ENCODE peak calls at places on chromosomes 3 and 15, in seven cellular contexts. B is heart left ventricle, A is tibial artery, O is astrocyte, U is pancreas, Z is sigmoid colon, J is AG09309. F is an unnamed sample.

GRCh38 chr3:105965384-105965783 is 96.6 kb upstream of the CBLB start:
- DNase-seq in B (no peak), A (no peak), J (peak; percentile 59), O (peak; percentile 85), U (no peak), Z (no peak), F (peak; percentile 84)

GRCh38 chr3:111592143-111592542 is 3.0 kb downstream of the ZBED2 start:
- DNase-seq in O (peak; percentile 39), Z (no peak), A (no peak), B (no peak), J (no peak), U (no peak), F (no peak)

GRCh38 chr3:53223025-53223424 is 32.8 kb downstream of the TKT start:
- DNase-seq in U (no peak), Z (no peak), O (no peak), A (no peak), B (no peak), J (no peak), F (no peak)

GRCh38 chr15:62050118-62050517 is 10.1 kb downstream of the VPS13C start:
- DNase-seq in O (no peak), Z (no peak), A (no peak), J (no peak), B (no peak), U (no peak), F (no peak)

GRCh38 chr3:150355581-150355980 is 52.5 kb upstream of the TSC22D2 start:
- DNase-seq in J (no peak), U (no peak), A (no peak), O (no peak), B (no peak), Z (no peak), F (no peak)

GRCh38 chr3:160665784-160666526 is 11.0 kb upstream of the ARL14 start:
- DNase-seq in J (peak; percentile 87), O (peak; percentile 96), A (no peak), Z (no peak), B (no peak), U (no peak), F (no peak)

GRCh38 chr3:185208836-185209235 is 45.0 kb downstream of the EHHADH start:
- DNase-seq in B (no peak), J (no peak), U (no peak), Z (no peak), O (no peak), A (no peak), F (no peak)

GRCh38 chr3:187807086-187807862 is 62.0 kb upstream of the BCL6 start:
- DNase-seq in O (peak; percentile 71), U (no peak), B (no peak), A (no peak), J (peak; percentile 41), Z (no peak), F (peak; percentile 42)

GRCh38 chr3:177039875-177040274 is 157.4 kb downstream of the TBL1XR1 start:
- DNase-seq in O (no peak), B (no peak), U (no peak), Z (no peak), A (no peak), J (no peak), F (no peak)

GRCh38 chr3:101643861-101644613 is 32.9 kb downstream of the ZBTB11 start:
- DNase-seq in B (no peak), U (no peak), Z (no peak), O (peak; percentile 74), J (peak; percentile 75), A (no peak), F (peak; percentile 59)

GRCh38 chr3:45958333-45958791 is 15.1 kb downstream of the CXCR6 start:
- DNase-seq in B (no peak), A (no peak), O (peak; percentile 33), Z (no peak), U (no peak), J (no peak), F (no peak)

GRCh38 chr15:64776402-64776786 is 1.0 kb upstream of the RBPMS2 start:
- DNase-seq in A (no peak), B (no peak), U (no peak), J (no peak), Z (peak; percentile 75), O (no peak), F (no peak)

GRCh38 chr15:90916461-90916860 is 13.4 kb downstream of the MAN2A2 start:
- DNase-seq in A (no peak), O (no peak), U (no peak), B (no peak), J (no peak), Z (no peak), F (no peak)

GRCh38 chr3:127037423-127037841 is 54.5 kb downstream of the PLXNA1 start:
- DNase-seq in U (no peak), O (no peak), B (peak; percentile 22), A (peak; percentile 47), Z (peak; percentile 46), J (no peak), F (no peak)

GRCh38 chr15:80698636-80699035 is 3.5 kb downstream of the ABHD17C start:
- DNase-seq in A (no peak), O (peak; percentile 37), B (no peak), Z (no peak), J (no peak), U (no peak), F (no peak)

GRCh38 chr15:69704685-69705084 is 252.1 kb downstream of the RPLP1 start:
- DNase-seq in O (no peak), U (no peak), B (no peak), J (no peak), Z (no peak), A (no peak), F (no peak)

GRCh38 chr15:38069001-38069400 is 134.6 kb downstream of the TMCO5A start:
- DNase-seq in B (peak; percentile 31), U (no peak), J (no peak), A (no peak), O (peak; percentile 75), Z (no peak), F (no peak)

GRCh38 chr3:13623101-13623654 is 74.3 kb downstream of the FBLN2 start:
- DNase-seq in A (no peak), B (peak; percentile 28), Z (no peak), O (peak; percentile 35), U (no peak), J (no peak), F (no peak)

GRCh38 chr3:168981396-168981795 is 682.1 kb downstream of the MECOM start:
- DNase-seq in U (no peak), Z (no peak), J (no peak), B (no peak), A (no peak), O (peak; percentile 26), F (no peak)

GRCh38 chr3:139906441-139906840 is 28.5 kb upstream of the CLSTN2 start:
- DNase-seq in J (no peak), U (no peak), B (no peak), A (no peak), Z (no peak), O (peak; percentile 76), F (no peak)

GRCh38 chr15:52005748-52006701 is 13.0 kb upstream of the MAPK6 start:
- DNase-seq in J (no peak), A (no peak), U (no peak), B (no peak), O (peak; percentile 82), Z (no peak), F (no peak)

GRCh38 chr3:42803800-42804112 is 534 bp downstream of the HIGD1A start:
- DNase-seq in U (no peak), O (no peak), J (no peak), A (no peak), B (peak; percentile 61), Z (no peak), F (no peak)

GRCh38 chr15:68819451-68820204 is 1.1 kb downstream of the ANP32A start:
- DNase-seq in J (no peak), O (peak; percentile 45), Z (peak; percentile 76), A (peak; percentile 72), U (peak; percentile 48), B (peak; percentile 51), F (no peak)

GRCh38 chr3:4351164-4351855 is 48.1 kb downstream of the SETMAR start:
- DNase-seq in Z (no peak), J (no peak), U (no peak), A (no peak), O (peak; percentile 65), B (no peak), F (no peak)
- H3K4me3 ChIP-seq in Z (peak overlapping the region; percentile 27), J (no peak overlapping the region), U (no peak overlapping the region), A (peak overlapping the region; percentile 44), O (peak overlapping the region; percentile 41), B (peak overlapping the region; percentile 45), F (no peak overlapping the region)

DNA sequence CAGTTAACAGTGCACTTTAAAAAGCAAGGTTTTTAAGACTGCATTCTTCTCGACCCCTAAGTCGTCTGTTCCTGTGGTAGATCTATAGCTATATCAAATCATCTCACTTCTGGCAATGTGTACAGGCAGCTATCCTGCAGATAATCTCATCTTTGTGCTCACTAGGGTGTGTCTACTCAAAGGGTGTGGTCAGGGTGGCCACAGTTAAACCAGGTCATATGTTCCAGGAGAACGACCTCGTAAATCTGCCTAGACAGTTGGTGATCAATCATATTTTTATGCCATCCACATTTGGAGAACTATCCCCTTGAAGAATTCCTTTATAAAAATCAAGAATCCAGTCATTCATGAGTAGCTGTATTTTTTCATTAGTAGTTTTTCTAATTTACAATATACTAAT is 3.0 kb downstream of the VEPH1 start:
- DNase-seq in B (no peak), J (no peak), A (no peak), O (no peak), Z (no peak), U (no peak), F (no peak)
- H3K4me3 ChIP-seq in B (no peak overlapping the region), J (no peak overlapping the region), A (no peak overlapping the region), O (no peak overlapping the region), Z (no peak overlapping the region), U (no peak overlapping the region), F (no peak overlapping the region)

GRCh38 chr15:42128476-42128875 is 28.0 kb downstream of the PLA2G4F start:
- DNase-seq in Z (no peak), J (no peak), O (no peak), U (no peak), B (no peak), A (no peak), F (no peak)

GRCh38 chr15:42130246-42130986 is 26.0 kb downstream of the PLA2G4F start:
- DNase-seq in U (no peak), Z (no peak), J (no peak), O (no peak), B (no peak), A (no peak), F (no peak)

GRCh38 chr15:42131826-42132806 is 24.3 kb downstream of the PLA2G4F start:
- DNase-seq in J (no peak), A (no peak), B (no peak), Z (no peak), U (no peak), O (no peak), F (no peak)

GRCh38 chr15:42131006-42131405 is 25.4 kb downstream of the PLA2G4F start:
- DNase-seq in Z (no peak), O (no peak), U (no peak), J (no peak), B (no peak), A (no peak), F (no peak)

GRCh38 chr15:42129364-42129763 is 27.1 kb downstream of the PLA2G4F start:
- DNase-seq in B (no peak), J (no peak), Z (no peak), A (no peak), O (no peak), U (no peak), F (no peak)
- H3K4me3 ChIP-seq in B (no peak overlapping the region), J (no peak overlapping the region), Z (no peak overlapping the region), A (no peak overlapping the region), O (no peak overlapping the region), U (no peak overlapping the region), F (no peak overlapping the region)

GRCh38 chr15:60616147-60616546 is 137.2 kb upstream of the ICE2 start:
- DNase-seq in O (no peak), J (no peak), B (no peak), Z (no peak), A (no peak), U (no peak), F (no peak)
- H3K4me3 ChIP-seq in O (no peak overlapping the region), J (no peak overlapping the region), B (no peak overlapping the region), Z (no peak overlapping the region), A (no peak overlapping the region), U (no peak overlapping the region), F (no peak overlapping the region)

GRCh38 chr15:28915041-28915810 is 29.5 kb downstream of the APBA2 start:
- DNase-seq in Z (peak; percentile 27), B (no peak), O (no peak), A (no peak), J (no peak), U (no peak), F (no peak)
- H3K4me3 ChIP-seq in Z (no peak overlapping the region), B (no peak overlapping the region), O (no peak overlapping the region), A (no peak overlapping the region), J (no peak overlapping the region), U (no peak overlapping the region), F (no peak overlapping the region)

F was measured in AG04449.